ENCODE peak calls at places on chromosome 12, in nine cellular contexts. N is uterus, E is mammary epithelial cell, D is heart left ventricle, I is GM23338, F is astrocyte, O is tibial artery, Y is RWPE2, V is stomach. A is an unnamed sample. For H3K27me3 and H3K36me3, the result is how much of the 10 kb centered on the place peaks cover.

GRCh38 chr12:64716373-64716772 is 42.8 kb downstream of the GNS start:
- DNase-seq in E (no peak), I (no peak), V (no peak), Y (no peak), F (no peak), D (no peak), O (no peak), N (no peak), A (no peak)

GRCh38 chr12:80352476-80352875 is 91.6 kb upstream of the PTPRQ start:
- DNase-seq in V (no peak), O (no peak), D (no peak), E (peak), I (peak), N (no peak), F (peak), Y (no peak), A (no peak)

GRCh38 chr12:15220451-15220850 is 766 bp downstream of the RERG start:
- DNase-seq in N (peak), V (no peak), Y (no peak), O (no peak), D (no peak), I (no peak), E (no peak), F (no peak), A (no peak)

GRCh38 chr12:28569698-28570411 is 379.6 kb downstream of the CCDC91 start:
- DNase-seq in O (no peak), V (no peak), I (no peak), N (no peak), D (no peak), E (peak), Y (no peak), F (peak), A (peak)

GRCh38 chr12:64236549-64236948 is 14.5 kb upstream of the KICS2 start:
- DNase-seq in O (no peak), N (no peak), V (no peak), I (peak), F (peak), D (no peak), Y (no peak), E (no peak), A (no peak)

GRCh38 chr12:108955225-108955835 is 65.5 kb downstream of the SVOP start:
- DNase-seq in F (peak), D (peak), O (no peak), N (no peak), I (no peak), Y (peak), E (peak), V (no peak), A (peak)

GRCh38 chr12:48388430-48388829 is 37.7 kb upstream of the ZNF641 start:
- DNase-seq in O (no peak), N (no peak), V (no peak), E (peak), F (peak), I (no peak), D (no peak), Y (no peak), A (peak)

GRCh38 chr12:47277972-47278448 is 198.3 kb upstream of the AMIGO2 start:
- DNase-seq in V (no peak), F (peak), Y (no peak), O (no peak), N (no peak), E (peak), D (no peak), I (no peak), A (peak)

GRCh38 chr12:107845980-107846659 is 71.6 kb downstream of the ASCL4 start:
- DNase-seq in I (no peak), D (no peak), O (no peak), V (peak), E (peak), N (no peak), F (no peak), Y (no peak), A (peak)

GRCh38 chr12:97877404-97877803 is 414.8 kb downstream of the RMST start:
- DNase-seq in I (no peak), Y (no peak), V (no peak), O (no peak), N (no peak), F (no peak), E (no peak), D (no peak), A (no peak)

GRCh38 chr12:49706351-49707126 is 666 bp downstream of the FMNL3 start:
- DNase-seq in V (peak), D (peak), O (peak), E (peak), Y (no peak), F (peak), N (peak), I (peak), A (peak)

GRCh38 chr12:58882796-58883195 is 37.5 kb downstream of the LRIG3 start:
- DNase-seq in V (no peak), F (no peak), Y (no peak), N (no peak), O (no peak), I (peak), E (no peak), D (no peak), A (no peak)

GRCh38 chr12:70695361-70696023 is 58.3 kb upstream of the PTPRB start:
- DNase-seq in O (no peak), V (no peak), D (no peak), N (no peak), Y (no peak), E (no peak), I (no peak), F (no peak), A (no peak)

GRCh38 chr12:94208433-94208921 is 60.1 kb downstream of the PLXNC1 start:
- DNase-seq in Y (no peak), E (no peak), F (no peak), N (no peak), V (no peak), I (no peak), O (no peak), D (no peak), A (no peak)

DNA sequence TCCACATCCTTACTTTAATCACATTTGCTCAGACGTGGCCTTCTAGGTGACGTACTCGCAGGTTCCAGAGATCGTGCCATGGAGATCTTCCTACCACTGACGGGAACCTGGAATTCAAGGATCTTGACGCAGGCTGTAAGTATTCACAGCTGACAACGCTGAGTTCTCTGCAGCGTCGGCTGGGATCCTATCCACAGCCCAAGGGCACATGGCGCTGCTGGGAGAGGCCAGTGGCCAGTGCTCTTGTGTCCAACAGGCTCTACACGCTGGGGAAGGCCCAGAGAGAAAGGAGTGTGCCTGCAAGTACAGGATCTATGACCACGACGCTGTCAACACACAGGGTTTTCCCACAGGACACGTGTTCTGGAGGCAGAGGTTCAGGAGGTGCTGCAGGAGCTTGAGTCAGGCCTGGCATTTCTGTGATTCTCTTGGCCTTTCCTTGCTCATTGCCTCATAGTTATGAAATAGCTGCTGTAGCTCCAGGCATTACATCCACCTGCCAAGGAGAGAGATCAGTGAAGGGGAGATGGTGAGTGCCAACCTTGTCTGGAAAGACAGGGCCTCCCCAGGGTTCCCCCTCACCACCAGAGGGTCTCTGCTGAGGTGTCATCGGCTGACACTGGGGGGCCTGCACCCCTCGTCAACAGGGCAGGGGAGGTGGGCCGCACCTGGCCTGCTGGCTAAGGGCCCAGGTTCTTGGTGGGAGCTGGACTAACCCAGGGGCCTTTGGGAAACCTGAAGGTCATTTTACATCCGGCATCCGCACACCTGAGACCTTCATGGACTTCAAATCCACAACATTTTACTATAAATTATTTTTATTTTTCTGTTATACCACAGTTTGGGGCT is 21.3 kb downstream of the LRCOL1 start:
- DNase-seq in E (peak), O (no peak), N (no peak), D (no peak), V (no peak), Y (no peak), F (no peak), I (no peak), A (no peak)
- H3K27me3 ChIP-seq in E (under half), O (under half), N (under half), D (under half), V (under half), Y (under half), F (under half), I (half or more), A (under half)

GRCh38 chr12:27506645-27507189 is 17.3 kb upstream of the PPFIBP1 start:
- DNase-seq in E (no peak), I (no peak), V (no peak), F (no peak), Y (no peak), D (peak), O (no peak), N (no peak), A (no peak)

GRCh38 chr12:27509032-27509431 is 15.0 kb upstream of the PPFIBP1 start:
- DNase-seq in O (no peak), D (no peak), V (no peak), F (no peak), E (no peak), I (no peak), N (no peak), Y (no peak), A (no peak)

GRCh38 chr12:27504506-27504905 is 19.5 kb upstream of the PPFIBP1 start:
- DNase-seq in O (no peak), V (no peak), E (no peak), I (no peak), F (no peak), Y (no peak), D (no peak), N (no peak), A (no peak)

GRCh38 chr12:27505124-27505523 is 18.9 kb upstream of the PPFIBP1 start:
- DNase-seq in N (no peak), V (no peak), I (no peak), F (peak), D (no peak), E (no peak), O (no peak), Y (no peak), A (no peak)

GRCh38 chr12:27505771-27506170 is 18.2 kb upstream of the PPFIBP1 start:
- DNase-seq in E (no peak), N (no peak), O (no peak), V (no peak), I (no peak), D (no peak), F (no peak), Y (no peak), A (no peak)
- H3K4me3 ChIP-seq in E (no peak), N (no peak), O (no peak), V (no peak), I (no peak), D (no peak), F (no peak), Y (no peak), A (no peak)

GRCh38 chr12:121830588-121831265 is 26.9 kb downstream of the SETD1B start:
- DNase-seq in D (no peak), F (no peak), O (no peak), E (no peak), Y (no peak), V (no peak), N (no peak), I (no peak), A (no peak)
- H3K36me3 ChIP-seq in D (half or more), F (under half), O (half or more), E (under half), Y (under half), V (half or more), N (under half), I (under half), A (under half)

GRCh38 chr12:3600039-3600720 is 109.2 kb downstream of the PRMT8 start:
- DNase-seq in E (peak), N (no peak), D (no peak), I (peak), V (no peak), Y (no peak), F (no peak), O (no peak), A (no peak)

GRCh38 chr12:3598896-3599295 is 107.9 kb downstream of the PRMT8 start:
- DNase-seq in E (no peak), Y (no peak), D (no peak), F (no peak), N (no peak), I (no peak), O (no peak), V (no peak), A (no peak)

GRCh38 chr12:3596703-3597472 is 105.9 kb downstream of the PRMT8 start:
- DNase-seq in O (no peak), I (no peak), F (no peak), N (no peak), V (no peak), E (no peak), D (no peak), Y (peak), A (no peak)

GRCh38 chr12:3595721-3596120 is 104.7 kb downstream of the PRMT8 start:
- DNase-seq in E (no peak), N (no peak), Y (peak), V (no peak), F (no peak), O (no peak), I (no peak), D (no peak), A (no peak)

DNA sequence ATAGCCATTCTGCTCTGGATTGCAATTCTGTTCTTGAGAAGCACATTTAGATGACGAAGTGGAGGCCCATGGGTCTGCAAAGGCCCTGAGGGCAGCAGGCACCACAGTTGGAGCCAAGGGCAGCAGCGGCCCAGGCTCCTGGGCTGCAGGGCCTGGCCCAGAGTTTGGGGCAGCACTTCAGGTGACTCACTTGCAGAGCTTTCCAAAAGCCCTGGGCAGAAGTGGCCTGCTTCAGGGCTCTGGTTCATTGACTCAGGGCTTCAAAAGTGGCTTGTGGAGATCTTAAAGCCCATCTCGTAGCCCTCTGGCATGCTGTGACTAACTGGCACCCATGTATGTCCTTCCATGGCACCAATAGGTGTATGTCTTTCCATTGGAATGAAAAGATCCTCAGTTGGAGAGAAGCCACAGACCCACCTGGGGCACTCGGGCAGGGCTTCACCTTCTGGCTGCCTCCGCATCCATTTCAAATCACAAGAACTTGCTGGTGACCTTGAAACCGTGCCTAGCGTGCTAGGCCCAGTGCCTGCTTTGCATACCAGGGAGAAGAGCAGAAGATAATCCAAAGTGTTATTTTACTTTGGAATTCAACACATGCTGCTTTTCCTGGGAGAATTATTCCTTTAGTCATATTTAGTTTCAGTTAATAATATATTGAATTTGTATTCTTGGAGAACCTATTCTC is 106.7 kb downstream of the PRMT8 start:
- DNase-seq in E (no peak), N (no peak), D (no peak), I (no peak), F (no peak), Y (no peak), V (no peak), O (no peak), A (peak)
- H3K27me3 ChIP-seq in E (under half), N (under half), D (under half), I (under half), F (under half), Y (under half), V (under half), O (under half), A (under half)

DNA sequence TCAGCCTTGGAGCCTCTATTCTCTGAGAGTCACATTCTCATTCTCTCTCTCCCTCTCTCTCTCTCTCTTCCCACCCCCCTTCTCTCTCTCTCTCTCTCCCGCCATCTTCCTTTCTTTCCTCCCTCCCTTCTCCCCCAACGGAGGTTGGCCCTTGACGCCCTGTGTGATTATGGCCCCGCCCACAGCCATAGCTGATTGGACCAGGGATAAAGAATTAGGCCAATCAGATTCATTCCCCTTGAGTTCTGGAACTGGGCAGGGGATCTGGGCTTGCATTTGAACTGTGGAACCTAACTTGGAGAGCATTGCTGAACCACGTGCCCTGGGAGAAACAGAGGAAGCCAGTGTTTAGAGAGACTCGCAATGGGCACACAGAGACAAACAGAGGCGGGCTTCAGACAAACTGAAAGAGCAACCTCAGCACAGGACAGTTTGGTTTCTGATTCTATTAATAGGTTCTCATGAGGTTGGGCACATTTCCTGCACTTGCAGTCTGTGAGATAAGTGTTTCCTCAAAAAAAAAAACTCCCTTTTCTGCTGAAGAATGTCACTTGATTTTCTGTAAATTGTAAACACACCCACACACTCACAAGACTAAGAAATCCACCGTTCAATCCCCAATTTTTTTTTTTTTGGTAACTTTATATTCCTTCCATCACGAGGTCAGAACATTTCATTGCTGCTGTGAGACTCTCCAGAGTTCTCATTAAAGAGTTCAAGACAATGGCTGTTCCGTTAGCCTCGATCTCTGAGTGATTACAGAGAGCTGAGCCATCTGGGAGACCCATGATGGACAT is 3.6 kb upstream of the P2RX7 start:
- DNase-seq in F (no peak), Y (no peak), I (peak), O (peak), D (peak), E (no peak), N (peak), V (peak), A (peak)
- H3K4me3 ChIP-seq in F (no peak), Y (no peak), I (no peak), O (peak), D (no peak), E (no peak), N (peak), V (peak), A (no peak)

A was measured in MG63.